ENCODE peak calls at places on chromosomes 13 and 19, in four cellular contexts. X is ureter; V is activated CD4-positive, alpha-beta T cell treated with anti-CD3 and anti-CD28 coated beads, Interleukin-2, amount 10 ng/mL, durations not matched to agents 7 days and 5 days; F is T-helper 17 cell. L is an unnamed sample.

GRCh38 chr13:100619940-100620339 is 31.4 kb upstream of the GGACT start:
- DNase-seq in X (no peak), V (no peak), F (no peak), L (no peak)

GRCh38 chr19:703651-704446 is 4.9 kb upstream of the PALM start:
- DNase-seq in X (peak; percentile 70), V (peak; percentile 64), F (peak; percentile 58), L (peak; percentile 92)

GRCh38 chr13:30107126-30107525 is 200.2 kb downstream of the KATNAL1 start:
- DNase-seq in X (no peak), V (no peak), F (no peak), L (no peak)

GRCh38 chr19:13277104-13277809 is 127.0 kb downstream of the IER2 start:
- DNase-seq in X (peak; percentile 56), V (peak; percentile 85), F (no peak), L (peak; percentile 81)

GRCh38 chr19:42089772-42090171 is 13.8 kb downstream of the ZNF574 start:
- DNase-seq in X (no peak), V (no peak), F (no peak), L (no peak)

GRCh38 chr13:102487330-102487729 is 85.5 kb upstream of the FGF14 start:
- DNase-seq in X (no peak), V (no peak), F (no peak), L (no peak)

GRCh38 chr19:10428996-10429381 is 8.7 kb downstream of the PDE4A start:
- DNase-seq in X (no peak), V (no peak), F (no peak), L (no peak)

GRCh38 chr19:29667390-29667783 is 2.1 kb downstream of the PLEKHF1 start:
- DNase-seq in X (no peak), V (no peak), F (no peak), L (peak; percentile 79)

GRCh38 chr13:103539265-103539664 is 473.0 kb upstream of the SLC10A2 start:
- DNase-seq in X (no peak), V (no peak), F (no peak), L (no peak)

L was measured in spleen.